ENCODE peak calls at places on chromosome 19, in six cellular contexts. U is amniotic stem cell; F is fibroblast of the aortic adventitia; L is suprapubic skin; A is type B pancreatic cell; E is stimulated activated CD8-positive, alpha-beta memory T cell treated with anti-CD3 and anti-CD28 coated beads, Interleukin-4, amount 100 ng/mL, for 4 hours. Y is an unnamed sample.

GRCh38 chr19:54959840-54960239 is 6.3 kb upstream of the NLRP2 start:
- DNase-seq in E (no peak), U (no peak), F (no peak), L (no peak), A (no peak), Y (peak)

GRCh38 chr19:58209577-58209976 is 19.1 kb upstream of the ZNF544 start:
- DNase-seq in U (no peak), L (no peak), A (no peak), E (no peak), F (no peak), Y (no peak)

GRCh38 chr19:33429891-33430673 is 56.6 kb downstream of the CEBPG start:
- DNase-seq in E (no peak), A (no peak), F (no peak), L (peak), U (no peak), Y (no peak)

GRCh38 chr19:23070353-23070781 is 46.5 kb upstream of the ZNF730 start:
- DNase-seq in E (no peak), A (no peak), F (peak), L (peak), U (no peak), Y (peak)

GRCh38 chr19:13132471-13133166 is 14.6 kb downstream of the NACC1 start:
- DNase-seq in E (peak), L (no peak), A (no peak), F (peak), U (no peak), Y (peak)

GRCh38 chr19:53881482-53882390 is at the start of gene PRKCG:
- DNase-seq in A (no peak), U (no peak), L (no peak), F (no peak), E (no peak), Y (peak)

GRCh38 chr19:15332311-15332996 is at the start of gene BRD4:
- DNase-seq in F (peak), L (no peak), A (peak), U (no peak), E (peak), Y (peak)

GRCh38 chr19:49930483-49931011 is 1.2 kb upstream of the NUP62 start:
- DNase-seq in E (no peak), F (peak), U (no peak), L (no peak), A (no peak), Y (no peak)

GRCh38 chr19:5867201-5868136 is 2.9 kb downstream of the FUT5 start:
- DNase-seq in L (no peak), E (no peak), A (no peak), U (no peak), F (no peak), Y (no peak)

GRCh38 chr19:54298357-54299125 is 14.4 kb downstream of the LILRA5 start:
- DNase-seq in L (peak), U (no peak), F (no peak), E (no peak), A (no peak), Y (no peak)

GRCh38 chr19:52734340-52734892 is 428 bp downstream of the ZNF611 start:
- DNase-seq in E (no peak), A (no peak), F (peak), U (no peak), L (no peak), Y (no peak)

Y was measured in NB4.